ENCODE peak calls at places on chromosomes 3 and 15, in six cellular contexts. One of them, this sample, is unnamed.

GRCh38 chr15:48547305-48547704 is 98.2 kb downstream of the FBN1 start:
- DNase-seq in K562: no peak
- DNase-seq in GM12878: no peak
- DNase-seq in HepG2: no peak
- DNase-seq in SK-N-SH: no peak
- DNase-seq in H1: no peak
- DNase-seq in this sample: no peak

GRCh38 chr3:58059349-58060321 is 51.4 kb downstream of the FLNB start:
- DNase-seq in SK-N-SH: no peak
- DNase-seq in GM12878: no peak
- DNase-seq in H1: no peak
- DNase-seq in K562: no peak
- DNase-seq in HepG2: peak
- DNase-seq in this sample: no peak

GRCh38 chr3:58565621-58566397 is 11.4 kb downstream of the FAM107A start:
- DNase-seq in HepG2: no peak
- DNase-seq in GM12878: no peak
- DNase-seq in SK-N-SH: no peak
- DNase-seq in K562: no peak
- DNase-seq in H1: peak
- DNase-seq in this sample: no peak

GRCh38 chr3:13825317-13825590 is 54.6 kb downstream of the WNT7A start:
- DNase-seq in H1: no peak
- DNase-seq in GM12878: no peak
- DNase-seq in HepG2: no peak
- DNase-seq in K562: no peak
- DNase-seq in SK-N-SH: no peak
- DNase-seq in this sample: no peak

GRCh38 chr3:463793-464192 is 267.2 kb downstream of the CHL1 start:
- DNase-seq in K562: no peak
- DNase-seq in H1: no peak
- DNase-seq in GM12878: peak
- DNase-seq in HepG2: no peak
- DNase-seq in SK-N-SH: no peak
- DNase-seq in this sample: no peak

GRCh38 chr15:92495468-92495867 is 101.8 kb downstream of the ST8SIA2 start:
- DNase-seq in SK-N-SH: no peak
- DNase-seq in K562: no peak
- DNase-seq in HepG2: no peak
- DNase-seq in H1: peak
- DNase-seq in GM12878: no peak
- DNase-seq in this sample: no peak

GRCh38 chr3:12463686-12464085 is 20.6 kb upstream of the TSEN2 start:
- DNase-seq in HepG2: no peak
- DNase-seq in SK-N-SH: no peak
- DNase-seq in GM12878: no peak
- DNase-seq in H1: no peak
- DNase-seq in K562: no peak
- DNase-seq in this sample: no peak

GRCh38 chr3:16439848-16440708 is 73.4 kb downstream of the RFTN1 start:
- DNase-seq in GM12878: no peak
- DNase-seq in SK-N-SH: no peak
- DNase-seq in H1: no peak
- DNase-seq in K562: no peak
- DNase-seq in HepG2: no peak
- DNase-seq in this sample: no peak

GRCh38 chr3:109195812-109196211 is 59.3 kb downstream of the C3orf85 start:
- DNase-seq in HepG2: no peak
- DNase-seq in GM12878: no peak
- DNase-seq in H1: no peak
- DNase-seq in SK-N-SH: no peak
- DNase-seq in K562: no peak
- DNase-seq in this sample: no peak

GRCh38 chr15:29490747-29491471 is 221.3 kb upstream of the NSMCE3 start:
- DNase-seq in K562: no peak
- DNase-seq in SK-N-SH: no peak
- DNase-seq in H1: no peak
- DNase-seq in GM12878: no peak
- DNase-seq in HepG2: no peak
- DNase-seq in this sample: no peak

GRCh38 chr3:194604837-194605236 is 28.4 kb downstream of the TMEM44 start:
- DNase-seq in H1: no peak
- DNase-seq in K562: peak
- DNase-seq in SK-N-SH: no peak
- DNase-seq in HepG2: no peak
- DNase-seq in GM12878: no peak
- DNase-seq in this sample: no peak

GRCh38 chr15:43930079-43930478 is 103.3 kb downstream of the WDR76 start:
- DNase-seq in HepG2: no peak
- DNase-seq in SK-N-SH: no peak
- DNase-seq in H1: peak
- DNase-seq in K562: no peak
- DNase-seq in GM12878: no peak
- DNase-seq in this sample: peak

GRCh38 chr15:51184637-51185036 is 89.9 kb upstream of the TNFAIP8L3 start:
- DNase-seq in GM12878: no peak
- DNase-seq in HepG2: no peak
- DNase-seq in K562: no peak
- DNase-seq in H1: no peak
- DNase-seq in SK-N-SH: no peak
- DNase-seq in this sample: no peak

GRCh38 chr3:120420360-120420759 is 30.4 kb downstream of the FSTL1 start:
- DNase-seq in HepG2: no peak
- DNase-seq in GM12878: no peak
- DNase-seq in SK-N-SH: no peak
- DNase-seq in K562: no peak
- DNase-seq in H1: no peak
- DNase-seq in this sample: no peak

GRCh38 chr15:92506506-92506905 is 112.8 kb downstream of the ST8SIA2 start:
- DNase-seq in GM12878: no peak
- DNase-seq in SK-N-SH: no peak
- DNase-seq in K562: no peak
- DNase-seq in H1: no peak
- DNase-seq in HepG2: no peak
- DNase-seq in this sample: no peak

GRCh38 chr3:143158549-143158988 is 39.0 kb downstream of the CHST2 start:
- DNase-seq in SK-N-SH: no peak
- DNase-seq in HepG2: no peak
- DNase-seq in K562: no peak
- DNase-seq in H1: no peak
- DNase-seq in GM12878: peak
- DNase-seq in this sample: no peak

GRCh38 chr3:115960799-115961198 is 337.5 kb downstream of the GAP43 start:
- DNase-seq in HepG2: no peak
- DNase-seq in H1: no peak
- DNase-seq in K562: no peak
- DNase-seq in GM12878: no peak
- DNase-seq in SK-N-SH: peak
- DNase-seq in this sample: no peak

GRCh38 chr3:58521002-58521670 is 15.9 kb downstream of the ACOX2 start:
- DNase-seq in HepG2: peak
- DNase-seq in SK-N-SH: no peak
- DNase-seq in H1: no peak
- DNase-seq in GM12878: no peak
- DNase-seq in K562: peak
- DNase-seq in this sample: no peak

GRCh38 chr3:28066020-28066419 is 175.4 kb upstream of the CMC1 start:
- DNase-seq in HepG2: no peak
- DNase-seq in K562: no peak
- DNase-seq in SK-N-SH: no peak
- DNase-seq in GM12878: no peak
- DNase-seq in H1: no peak
- DNase-seq in this sample: no peak

GRCh38 chr3:37934631-37935289 is 55.8 kb upstream of the VILL start:
- DNase-seq in GM12878: no peak
- DNase-seq in HepG2: no peak
- DNase-seq in SK-N-SH: no peak
- DNase-seq in H1: no peak
- DNase-seq in K562: no peak
- DNase-seq in this sample: no peak

GRCh38 chr3:47010050-47010712 is 30.7 kb downstream of the NBEAL2 start:
- DNase-seq in H1: peak
- DNase-seq in GM12878: no peak
- DNase-seq in HepG2: no peak
- DNase-seq in K562: no peak
- DNase-seq in SK-N-SH: no peak
- DNase-seq in this sample: no peak

GRCh38 chr15:101296418-101297405 is 1.7 kb upstream of the SNRPA1 start:
- DNase-seq in SK-N-SH: no peak
- DNase-seq in GM12878: no peak
- DNase-seq in HepG2: no peak
- DNase-seq in K562: no peak
- DNase-seq in H1: no peak
- DNase-seq in this sample: no peak

DNA sequence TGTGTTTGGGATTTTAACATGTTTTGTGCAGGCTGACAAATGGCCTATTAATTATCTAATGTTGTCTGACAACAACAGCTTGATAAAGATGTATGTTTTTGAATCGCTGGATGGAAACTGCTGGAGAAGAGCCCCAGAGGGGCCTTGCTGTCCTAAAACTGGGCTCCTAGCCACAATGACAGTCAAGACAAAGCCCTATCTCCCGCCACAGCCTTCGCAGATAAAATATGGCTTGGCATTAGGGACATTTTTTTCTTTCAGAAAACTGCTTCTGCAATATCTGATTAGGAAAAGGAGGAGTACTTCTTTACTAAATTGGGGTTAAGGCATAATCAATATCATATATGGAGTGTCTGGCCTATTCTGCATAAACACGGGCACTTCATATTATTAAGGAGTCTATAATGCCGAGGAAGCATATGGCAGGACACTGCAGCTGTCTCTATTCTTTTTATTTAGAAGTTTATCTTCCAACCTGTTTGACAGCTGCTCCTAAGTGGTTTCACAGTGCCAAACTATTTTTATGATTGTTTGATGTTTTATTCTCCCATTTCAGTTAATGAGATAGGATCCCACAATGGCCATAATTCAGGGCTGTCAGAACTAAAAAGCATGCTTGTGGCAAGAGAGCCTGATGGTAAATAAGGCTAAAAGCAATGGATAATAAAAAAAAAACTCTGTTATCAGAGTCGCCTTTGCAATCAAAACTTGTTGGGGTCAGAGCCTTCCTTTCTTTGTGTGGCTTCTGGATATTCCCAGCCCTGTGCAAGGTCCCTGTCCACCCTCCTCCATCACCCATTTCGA is 210.1 kb downstream of the MECOM start:
- DNase-seq in K562: peak
- DNase-seq in GM12878: no peak
- DNase-seq in HepG2: no peak
- DNase-seq in H1: no peak
- DNase-seq in SK-N-SH: peak
- DNase-seq in this sample: no peak
- TF ChIP-seq JUND in K562: no peak
- TF ChIP-seq JUND in GM12878: no peak
- TF ChIP-seq JUND in HepG2: no peak
- TF ChIP-seq JUND in H1: no peak
- TF ChIP-seq JUND in SK-N-SH: no peak
- TF ChIP-seq JUND in this sample: no peak

GRCh38 chr15:52307847-52308246 is 12.2 kb upstream of the MYO5C start:
- DNase-seq in HepG2: no peak
- DNase-seq in K562: no peak
- DNase-seq in GM12878: no peak
- DNase-seq in H1: no peak
- DNase-seq in SK-N-SH: no peak
- DNase-seq in this sample: no peak

GRCh38 chr15:52306270-52306669 is 10.7 kb upstream of the MYO5C start:
- DNase-seq in HepG2: no peak
- DNase-seq in GM12878: no peak
- DNase-seq in K562: no peak
- DNase-seq in SK-N-SH: no peak
- DNase-seq in H1: no peak
- DNase-seq in this sample: no peak

GRCh38 chr15:52309154-52309548 is 13.5 kb upstream of the MYO5C start:
- DNase-seq in SK-N-SH: no peak
- DNase-seq in H1: no peak
- DNase-seq in GM12878: peak
- DNase-seq in K562: no peak
- DNase-seq in HepG2: no peak
- DNase-seq in this sample: no peak

GRCh38 chr15:52303093-52303772 is 7.6 kb upstream of the MYO5C start:
- DNase-seq in K562: no peak
- DNase-seq in SK-N-SH: no peak
- DNase-seq in H1: no peak
- DNase-seq in HepG2: no peak
- DNase-seq in GM12878: no peak
- DNase-seq in this sample: no peak

DNA sequence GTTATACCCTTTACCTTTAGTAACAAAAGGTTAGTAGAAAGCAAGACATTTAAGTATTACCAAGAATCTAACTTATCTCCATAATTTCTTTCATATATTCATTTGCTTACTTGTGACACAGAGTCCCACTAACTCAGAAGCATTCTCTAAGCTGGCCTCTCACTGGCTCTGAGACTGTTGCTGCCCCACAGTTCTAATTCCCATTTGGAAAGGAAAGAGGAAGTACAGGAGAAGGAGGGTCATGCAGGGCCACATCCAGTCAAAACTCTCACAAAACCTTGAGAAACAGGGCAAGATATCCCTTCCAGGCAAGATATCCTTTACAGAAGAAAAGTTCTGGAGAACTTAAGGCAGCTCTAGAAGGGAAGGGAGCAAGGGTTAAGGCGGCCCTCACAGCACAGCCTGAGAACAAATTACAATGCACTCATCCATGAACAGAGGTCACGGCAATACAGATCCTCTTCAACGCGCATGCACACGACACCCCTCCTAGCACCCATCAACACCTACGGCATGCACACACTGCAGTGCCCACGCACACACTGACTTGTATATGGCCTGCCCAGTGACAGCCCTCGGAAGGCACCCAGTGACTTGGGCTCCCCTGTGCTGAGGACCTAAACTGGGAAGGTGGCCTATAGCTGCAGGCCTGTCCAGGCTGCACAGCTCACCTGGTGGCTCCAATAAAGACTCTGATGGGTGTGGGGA is 13.0 kb upstream of the MYO5C start:
- DNase-seq in H1: no peak
- DNase-seq in K562: no peak
- DNase-seq in HepG2: no peak
- DNase-seq in GM12878: no peak
- DNase-seq in SK-N-SH: no peak
- DNase-seq in this sample: no peak
- TF ChIP-seq JUND in H1: no peak
- TF ChIP-seq JUND in K562: no peak
- TF ChIP-seq JUND in HepG2: no peak
- TF ChIP-seq JUND in GM12878: no peak
- TF ChIP-seq JUND in SK-N-SH: no peak
- TF ChIP-seq JUND in this sample: no peak

DNA sequence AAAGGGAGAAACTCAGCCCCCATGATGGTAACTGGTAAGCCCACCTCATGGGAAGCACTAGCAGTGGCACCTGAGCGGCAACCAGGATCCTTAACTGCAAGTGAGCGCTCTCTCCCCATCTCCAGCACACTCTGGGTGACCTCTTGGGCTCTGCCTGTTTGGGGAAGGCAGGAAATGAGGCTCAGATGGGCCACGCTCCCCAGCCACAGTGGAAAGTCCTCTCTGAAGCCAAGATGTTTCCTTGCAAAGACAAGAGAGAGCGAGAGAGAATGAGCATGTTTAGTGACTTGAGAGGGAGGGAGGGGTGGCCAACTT is 289.0 kb downstream of the UACA start:
- DNase-seq in K562: no peak
- DNase-seq in HepG2: no peak
- DNase-seq in GM12878: no peak
- DNase-seq in SK-N-SH: no peak
- DNase-seq in H1: no peak
- DNase-seq in this sample: no peak
- TF ChIP-seq JUND in K562: no peak
- TF ChIP-seq JUND in HepG2: no peak
- TF ChIP-seq JUND in GM12878: no peak
- TF ChIP-seq JUND in SK-N-SH: no peak
- TF ChIP-seq JUND in H1: no peak
- TF ChIP-seq JUND in this sample: no peak

GRCh38 chr15:41870689-41871081 is 23.2 kb downstream of the SPTBN5 start:
- DNase-seq in H1: no peak
- DNase-seq in GM12878: no peak
- DNase-seq in SK-N-SH: no peak
- DNase-seq in K562: no peak
- DNase-seq in HepG2: no peak
- DNase-seq in this sample: no peak
- TF ChIP-seq JUND in H1: no peak
- TF ChIP-seq JUND in GM12878: no peak
- TF ChIP-seq JUND in SK-N-SH: no peak
- TF ChIP-seq JUND in K562: no peak
- TF ChIP-seq JUND in HepG2: no peak
- TF ChIP-seq JUND in this sample: no peak